ENCODE peak calls at places on chromosomes 11 and 22, in six cellular contexts. One of them, this sample, is unnamed.

GRCh38 chr11:132095230-132096165 is 725.1 kb downstream of the NTM start:
- DNase-seq in OCI-LY7: no peak
- DNase-seq in foreskin fibroblast: peak
- DNase-seq in cardiac fibroblast: no peak
- DNase-seq in stomach: no peak
- DNase-seq in NB4: no peak
- DNase-seq in this sample: no peak

GRCh38 chr11:75577198-75577597 is 15.1 kb downstream of the SERPINH1 start:
- DNase-seq in OCI-LY7: peak
- DNase-seq in foreskin fibroblast: peak
- DNase-seq in cardiac fibroblast: peak
- DNase-seq in stomach: peak
- DNase-seq in NB4: peak
- DNase-seq in this sample: no peak

GRCh38 chr22:32810241-32811133 is 9.0 kb downstream of the TIMP3 start:
- DNase-seq in OCI-LY7: no peak
- DNase-seq in foreskin fibroblast: peak
- DNase-seq in cardiac fibroblast: no peak
- DNase-seq in stomach: no peak
- DNase-seq in NB4: no peak
- DNase-seq in this sample: no peak

GRCh38 chr22:49322861-49323622 is 504.6 kb downstream of the BRD1 start:
- DNase-seq in OCI-LY7: no peak
- DNase-seq in foreskin fibroblast: no peak
- DNase-seq in cardiac fibroblast: no peak
- DNase-seq in stomach: peak
- DNase-seq in NB4: no peak
- DNase-seq in this sample: no peak

GRCh38 chr11:84022221-84022620 is 736.1 kb upstream of the CCDC90B start:
- DNase-seq in OCI-LY7: no peak
- DNase-seq in foreskin fibroblast: no peak
- DNase-seq in cardiac fibroblast: peak
- DNase-seq in stomach: no peak
- DNase-seq in NB4: no peak
- DNase-seq in this sample: no peak

GRCh38 chr11:75355051-75355450 is 3.6 kb upstream of the ARRB1 start:
- DNase-seq in OCI-LY7: no peak
- DNase-seq in foreskin fibroblast: no peak
- DNase-seq in cardiac fibroblast: no peak
- DNase-seq in stomach: no peak
- DNase-seq in NB4: no peak
- DNase-seq in this sample: no peak

GRCh38 chr22:29146771-29147170 is 58.9 kb upstream of the EMID1 start:
- DNase-seq in OCI-LY7: no peak
- DNase-seq in foreskin fibroblast: no peak
- DNase-seq in cardiac fibroblast: no peak
- DNase-seq in stomach: peak
- DNase-seq in NB4: no peak
- DNase-seq in this sample: no peak

GRCh38 chr11:2462986-2463765 is 18.4 kb downstream of the KCNQ1 start:
- DNase-seq in OCI-LY7: no peak
- DNase-seq in foreskin fibroblast: no peak
- DNase-seq in cardiac fibroblast: no peak
- DNase-seq in stomach: peak
- DNase-seq in NB4: no peak
- DNase-seq in this sample: no peak

GRCh38 chr11:2673871-2674471 is 25.8 kb downstream of the KCNQ1OT1 start:
- DNase-seq in OCI-LY7: no peak
- DNase-seq in foreskin fibroblast: no peak
- DNase-seq in cardiac fibroblast: no peak
- DNase-seq in stomach: peak
- DNase-seq in NB4: no peak
- DNase-seq in this sample: no peak

GRCh38 chr11:20854214-20854613 is 184.8 kb downstream of the NELL1 start:
- DNase-seq in OCI-LY7: no peak
- DNase-seq in foreskin fibroblast: no peak
- DNase-seq in cardiac fibroblast: no peak
- DNase-seq in stomach: no peak
- DNase-seq in NB4: peak
- DNase-seq in this sample: no peak

GRCh38 chr22:36236338-36237319 is 2.7 kb downstream of the APOL2 start:
- DNase-seq in OCI-LY7: no peak
- DNase-seq in foreskin fibroblast: no peak
- DNase-seq in cardiac fibroblast: no peak
- DNase-seq in stomach: no peak
- DNase-seq in NB4: no peak
- DNase-seq in this sample: no peak

DNA sequence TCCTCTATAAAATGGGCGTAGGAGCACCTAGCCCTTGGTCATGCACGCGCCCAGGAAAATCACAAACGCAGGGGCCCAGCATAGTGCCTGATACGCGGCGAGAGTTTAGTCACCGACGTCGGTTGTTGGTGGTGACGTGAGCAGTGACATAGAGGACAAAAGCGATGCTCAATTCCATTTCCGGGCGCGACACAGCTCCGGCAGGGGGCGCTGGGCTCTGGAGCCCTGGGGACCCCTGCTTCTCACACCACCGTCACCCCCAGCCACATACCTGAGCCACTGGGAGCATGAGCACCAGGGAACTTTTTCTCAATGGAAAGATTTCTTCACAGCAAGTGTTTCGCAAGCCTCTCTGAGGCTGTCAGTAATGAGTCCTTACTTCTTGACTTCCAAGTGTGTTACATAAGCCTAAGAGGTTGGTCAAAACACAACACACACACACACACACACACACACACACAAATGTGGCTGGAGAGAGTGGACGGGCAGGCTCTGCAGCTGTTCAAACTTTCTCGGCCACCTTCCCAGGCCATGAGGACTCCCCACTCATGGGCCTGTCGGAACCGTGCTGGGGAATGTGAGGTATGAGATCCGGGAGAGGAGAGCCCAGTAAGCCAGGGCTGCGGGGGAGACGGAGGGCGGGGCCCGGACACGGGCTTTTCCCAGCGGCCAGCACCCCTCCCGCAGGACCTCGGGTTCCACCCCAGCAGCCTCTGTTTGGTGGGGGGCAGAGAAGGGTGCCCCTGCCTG is 36.9 kb upstream of the LINC01488 start:
- DNase-seq in OCI-LY7: no peak
- DNase-seq in foreskin fibroblast: peak
- DNase-seq in cardiac fibroblast: peak
- DNase-seq in stomach: no peak
- DNase-seq in NB4: peak
- DNase-seq in this sample: peak
- TF ChIP-seq CTCF in OCI-LY7: no peak
- TF ChIP-seq CTCF in foreskin fibroblast: peak
- TF ChIP-seq CTCF in cardiac fibroblast: peak
- TF ChIP-seq CTCF in stomach: no peak
- TF ChIP-seq CTCF in NB4: peak
- TF ChIP-seq CTCF in this sample: no peak

GRCh38 chr11:85664561-85665481 is at the start of gene CREBZF:
- DNase-seq in OCI-LY7: peak
- DNase-seq in foreskin fibroblast: peak
- DNase-seq in cardiac fibroblast: peak
- DNase-seq in stomach: peak
- DNase-seq in NB4: peak
- DNase-seq in this sample: peak
- H3K4me3 ChIP-seq in OCI-LY7: peak
- H3K4me3 ChIP-seq in foreskin fibroblast: peak
- H3K4me3 ChIP-seq in cardiac fibroblast: peak
- H3K4me3 ChIP-seq in stomach: peak
- H3K4me3 ChIP-seq in NB4: peak
- H3K4me3 ChIP-seq in this sample: peak

DNA sequence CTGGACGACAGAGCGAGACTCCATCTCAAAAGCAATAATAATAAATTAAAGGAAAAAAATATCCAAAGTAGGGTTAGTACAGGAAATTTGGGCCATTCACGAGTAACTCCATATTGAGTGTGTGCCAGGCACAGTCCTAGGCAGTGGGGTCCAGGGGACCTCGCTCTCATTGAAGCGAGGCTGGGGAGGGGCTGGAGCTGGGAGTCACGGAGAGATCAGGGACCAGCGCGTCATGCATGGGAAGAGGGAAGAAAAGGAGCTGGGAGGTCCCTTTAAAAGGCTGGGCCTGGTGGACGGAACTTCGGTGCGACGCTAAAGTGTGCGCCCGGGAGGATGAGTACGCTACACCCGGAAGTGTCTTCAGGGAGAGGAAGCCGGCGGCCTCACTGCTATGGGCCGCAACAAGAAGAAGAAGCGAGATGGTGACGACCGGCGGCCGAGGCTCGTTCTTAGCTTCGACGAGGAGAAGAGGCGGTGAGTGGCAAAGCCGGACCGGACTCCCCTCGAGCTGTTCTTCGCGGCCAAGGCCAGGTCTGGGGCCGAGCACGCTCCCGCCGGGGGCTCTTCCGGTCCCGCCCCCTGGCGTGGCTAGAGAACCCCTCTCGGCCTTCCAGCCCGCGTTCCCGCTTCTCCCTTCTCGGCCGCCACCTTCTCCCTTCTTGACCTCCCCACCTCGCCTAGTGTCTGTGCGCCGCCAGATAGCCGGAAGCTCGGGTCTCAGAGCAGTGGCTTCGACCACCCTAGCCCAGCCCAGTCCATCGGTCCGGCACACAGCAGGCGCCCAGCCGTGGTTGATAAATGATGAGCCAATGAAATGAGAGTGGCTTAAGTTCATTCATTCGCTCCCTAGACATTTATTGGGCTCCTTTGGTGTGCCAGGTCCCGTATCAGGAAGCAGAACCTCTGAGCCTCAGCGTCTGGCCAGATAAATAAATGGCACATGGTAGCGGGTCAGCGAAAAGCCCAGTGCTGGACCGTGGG is at the start of gene NOL12:
- DNase-seq in OCI-LY7: peak
- DNase-seq in foreskin fibroblast: peak
- DNase-seq in cardiac fibroblast: peak
- DNase-seq in stomach: peak
- DNase-seq in NB4: peak
- DNase-seq in this sample: no peak
- TF ChIP-seq CTCF in OCI-LY7: no peak
- TF ChIP-seq CTCF in foreskin fibroblast: no peak
- TF ChIP-seq CTCF in cardiac fibroblast: no peak
- TF ChIP-seq CTCF in stomach: no peak
- TF ChIP-seq CTCF in NB4: no peak
- TF ChIP-seq CTCF in this sample: no peak

GRCh38 chr22:18108187-18108586 is 2.4 kb upstream of the TUBA8 start:
- DNase-seq in OCI-LY7: no peak
- DNase-seq in foreskin fibroblast: no peak
- DNase-seq in cardiac fibroblast: no peak
- DNase-seq in stomach: no peak
- DNase-seq in NB4: no peak
- DNase-seq in this sample: no peak

GRCh38 chr22:18111759-18112330 is 1.2 kb downstream of the TUBA8 start:
- DNase-seq in OCI-LY7: no peak
- DNase-seq in foreskin fibroblast: no peak
- DNase-seq in cardiac fibroblast: no peak
- DNase-seq in stomach: peak
- DNase-seq in NB4: peak
- DNase-seq in this sample: no peak

GRCh38 chr22:18110194-18110943 is at the start of gene TUBA8:
- DNase-seq in OCI-LY7: peak
- DNase-seq in foreskin fibroblast: peak
- DNase-seq in cardiac fibroblast: peak
- DNase-seq in stomach: peak
- DNase-seq in NB4: peak
- DNase-seq in this sample: no peak

GRCh38 chr22:18110944-18111758 is 542 bp downstream of the TUBA8 start:
- DNase-seq in OCI-LY7: no peak
- DNase-seq in foreskin fibroblast: no peak
- DNase-seq in cardiac fibroblast: no peak
- DNase-seq in stomach: no peak
- DNase-seq in NB4: peak
- DNase-seq in this sample: no peak

GRCh38 chr22:18109410-18110193 is 1.0 kb upstream of the TUBA8 start:
- DNase-seq in OCI-LY7: no peak
- DNase-seq in foreskin fibroblast: no peak
- DNase-seq in cardiac fibroblast: no peak
- DNase-seq in stomach: no peak
- DNase-seq in NB4: peak
- DNase-seq in this sample: no peak
- H3K4me3 ChIP-seq in OCI-LY7: no peak
- H3K4me3 ChIP-seq in foreskin fibroblast: no peak
- H3K4me3 ChIP-seq in cardiac fibroblast: no peak
- H3K4me3 ChIP-seq in stomach: no peak
- H3K4me3 ChIP-seq in NB4: peak
- H3K4me3 ChIP-seq in this sample: no peak

GRCh38 chr11:61610905-61611304 is 30.0 kb upstream of the SYT7 start:
- DNase-seq in OCI-LY7: no peak
- DNase-seq in foreskin fibroblast: no peak
- DNase-seq in cardiac fibroblast: no peak
- DNase-seq in stomach: no peak
- DNase-seq in NB4: no peak
- DNase-seq in this sample: no peak

GRCh38 chr11:61609000-61609969 is 28.4 kb upstream of the SYT7 start:
- DNase-seq in OCI-LY7: no peak
- DNase-seq in foreskin fibroblast: no peak
- DNase-seq in cardiac fibroblast: no peak
- DNase-seq in stomach: no peak
- DNase-seq in NB4: no peak
- DNase-seq in this sample: no peak

GRCh38 chr11:61611309-61611708 is 30.4 kb upstream of the SYT7 start:
- DNase-seq in OCI-LY7: peak
- DNase-seq in foreskin fibroblast: no peak
- DNase-seq in cardiac fibroblast: no peak
- DNase-seq in stomach: no peak
- DNase-seq in NB4: no peak
- DNase-seq in this sample: no peak

GRCh38 chr11:61607920-61608599 is 27.2 kb upstream of the SYT7 start:
- DNase-seq in OCI-LY7: no peak
- DNase-seq in foreskin fibroblast: no peak
- DNase-seq in cardiac fibroblast: no peak
- DNase-seq in stomach: no peak
- DNase-seq in NB4: no peak
- DNase-seq in this sample: no peak

DNA sequence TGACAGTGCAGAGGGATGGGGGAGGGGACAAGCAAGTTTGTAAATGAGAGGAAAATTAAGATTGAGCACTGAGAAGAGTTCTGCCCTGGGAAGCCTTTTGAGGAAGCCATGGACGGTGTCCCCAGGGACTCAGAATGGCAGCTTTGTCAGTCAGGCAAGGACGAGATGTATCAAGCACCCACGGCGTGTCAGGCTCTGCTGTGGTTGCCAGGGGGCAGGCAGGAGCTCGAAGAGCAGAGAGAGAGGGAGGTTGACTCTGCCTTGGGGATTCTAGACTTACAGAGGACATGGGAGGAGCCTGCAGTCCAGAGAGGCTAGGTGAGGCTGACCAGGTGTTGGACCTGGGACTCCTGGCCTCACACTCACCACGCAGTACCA is 29.1 kb upstream of the SYT7 start:
- DNase-seq in OCI-LY7: peak
- DNase-seq in foreskin fibroblast: peak
- DNase-seq in cardiac fibroblast: no peak
- DNase-seq in stomach: peak
- DNase-seq in NB4: peak
- DNase-seq in this sample: no peak
- TF ChIP-seq CTCF in OCI-LY7: no peak
- TF ChIP-seq CTCF in foreskin fibroblast: no peak
- TF ChIP-seq CTCF in cardiac fibroblast: peak
- TF ChIP-seq CTCF in stomach: no peak
- TF ChIP-seq CTCF in NB4: peak
- TF ChIP-seq CTCF in this sample: no peak

GRCh38 chr11:77470504-77470903 is 3.4 kb downstream of the PAK1 start:
- DNase-seq in OCI-LY7: no peak
- DNase-seq in foreskin fibroblast: no peak
- DNase-seq in cardiac fibroblast: no peak
- DNase-seq in stomach: no peak
- DNase-seq in NB4: no peak
- DNase-seq in this sample: no peak
- H3K4me3 ChIP-seq in OCI-LY7: no peak
- H3K4me3 ChIP-seq in foreskin fibroblast: no peak
- H3K4me3 ChIP-seq in cardiac fibroblast: no peak
- H3K4me3 ChIP-seq in stomach: no peak
- H3K4me3 ChIP-seq in NB4: no peak
- H3K4me3 ChIP-seq in this sample: no peak

This sample was measured in AG04449.